ENCODE peak calls at places on chromosomes 2 and 18, in ten cellular contexts. G is AG04449; O is stimulated activated naive CD4-positive, alpha-beta T cell treated with Interleukin-2 at 50 U/mL for 16 hours; F is amniotic stem cell; R is stimulated activated CD4-positive, alpha-beta T cell treated with anti-CD3 and anti-CD28 coated beads, Interleukin-1b, Interleukin-23, amount 100 ng/mL, for 24 hours; J is EL; I is stimulated activated CD8-positive, alpha-beta memory T cell treated with anti-CD3 and anti-CD28 coated beads, Interleukin-15, amount 100 ng/mL, for 1 hour; Z is cerebellar cortex; X is endothelial cell; E is adrenal gland. P is an unnamed sample.

GRCh38 chr2:215921884-215922283 is 91.5 kb downstream of the MREG start:
- DNase-seq in G (peak), O (no peak), F (no peak), R (no peak), J (peak), I (no peak), Z (no peak), X (no peak), E (peak), P (no peak)

GRCh38 chr2:186590538-186591441 is 934 bp downstream of the ITGAV start:
- DNase-seq in G (no peak), O (peak), F (no peak), R (no peak), J (peak), I (no peak), Z (peak), X (no peak), E (peak), P (peak)

GRCh38 chr2:145692971-145693478 is 1173.1 kb upstream of the ZEB2 start:
- DNase-seq in G (no peak), O (no peak), F (no peak), R (no peak), J (peak), I (no peak), Z (no peak), X (no peak), E (no peak), P (no peak)

GRCh38 chr2:241868661-241869081 is 858 bp upstream of the RTP5 start:
- DNase-seq in G (no peak), O (no peak), F (no peak), R (no peak), J (no peak), I (no peak), Z (no peak), X (no peak), E (no peak), P (no peak)

GRCh38 chr2:158131919-158132566 is 30.4 kb downstream of the UPP2 start:
- DNase-seq in G (no peak), O (no peak), F (no peak), R (no peak), J (no peak), I (no peak), Z (no peak), X (no peak), E (no peak), P (no peak)

GRCh38 chr2:118992740-118993391 is 50.9 kb downstream of the MARCO start:
- DNase-seq in G (no peak), O (no peak), F (no peak), R (no peak), J (no peak), I (no peak), Z (no peak), X (no peak), E (peak), P (no peak)

GRCh38 chr2:80258793-80259192 is 45.8 kb downstream of the LRRTM1 start:
- DNase-seq in G (no peak), O (no peak), F (no peak), R (no peak), J (no peak), I (no peak), Z (no peak), X (no peak), E (no peak), P (no peak)

GRCh38 chr18:13136056-13136688 is 82.4 kb upstream of the LDLRAD4 start:
- DNase-seq in G (no peak), O (peak), F (no peak), R (no peak), J (no peak), I (no peak), Z (peak), X (no peak), E (no peak), P (no peak)

GRCh38 chr2:234146087-234146826 is 95.8 kb downstream of the SPP2 start:
- DNase-seq in G (peak), O (no peak), F (no peak), R (no peak), J (peak), I (no peak), Z (no peak), X (no peak), E (peak), P (no peak)

GRCh38 chr2:176463527-176463926 is 194.3 kb downstream of the MTX2 start:
- DNase-seq in G (no peak), O (no peak), F (no peak), R (no peak), J (no peak), I (no peak), Z (no peak), X (no peak), E (no peak), P (no peak)

GRCh38 chr2:127000937-127001336 is 102.2 kb downstream of the TEX51 start:
- DNase-seq in G (no peak), O (no peak), F (no peak), R (no peak), J (no peak), I (no peak), Z (no peak), X (no peak), E (no peak), P (no peak)

GRCh38 chr2:47437287-47437686 is 34.3 kb downstream of the MSH2 start:
- DNase-seq in G (no peak), O (no peak), F (peak), R (no peak), J (peak), I (no peak), Z (peak), X (no peak), E (no peak), P (peak)

GRCh38 chr2:18585526-18585925 is 3.8 kb downstream of the NT5C1B start:
- DNase-seq in G (no peak), O (no peak), F (no peak), R (no peak), J (peak), I (no peak), Z (no peak), X (no peak), E (no peak), P (no peak)

GRCh38 chr18:8949206-8949605 is 153.3 kb upstream of the NDUFV2 start:
- DNase-seq in G (no peak), O (no peak), F (no peak), R (no peak), J (peak), I (no peak), Z (peak), X (no peak), E (no peak), P (peak)

GRCh38 chr18:5021558-5021957 is 175.5 kb downstream of the AKAIN1 start:
- DNase-seq in G (no peak), O (no peak), F (no peak), R (no peak), J (no peak), I (no peak), Z (no peak), X (no peak), E (no peak), P (no peak)

GRCh38 chr2:160715428-160715827 is 221.8 kb upstream of the RBMS1 start:
- DNase-seq in G (no peak), O (no peak), F (no peak), R (no peak), J (no peak), I (no peak), Z (peak), X (no peak), E (no peak), P (no peak)

GRCh38 chr2:71379086-71379485 is 47.5 kb downstream of the ZNF638 start:
- DNase-seq in G (peak), O (no peak), F (no peak), R (no peak), J (peak), I (no peak), Z (no peak), X (no peak), E (no peak), P (no peak)

GRCh38 chr2:60806988-60807681 is 51.1 kb downstream of the PAPOLG start:
- DNase-seq in G (peak), O (peak), F (no peak), R (peak), J (peak), I (no peak), Z (no peak), X (no peak), E (peak), P (no peak)

GRCh38 chr2:44674473-44675299 is 266.8 kb upstream of the SIX3 start:
- DNase-seq in G (no peak), O (no peak), F (no peak), R (no peak), J (no peak), I (no peak), Z (no peak), X (no peak), E (no peak), P (no peak)